ENCODE peak calls at places on chromosome 5, in nine cellular contexts. D is OCI-LY7, Y is left ventricle myocardium inferior, H is AG09309, A is psoas muscle, J is astrocyte of the spinal cord, Q is tibial nerve, Z is choroid plexus epithelial cell, M is cardiac fibroblast. X is an unnamed sample.

GRCh38 chr5:150137168-150137957 is 18.3 kb downstream of the PDGFRB start:
- DNase-seq in D (no peak), Y (no peak), H (no peak), A (no peak), J (peak), Q (no peak), Z (peak), M (no peak), X (peak)

GRCh38 chr5:93305984-93306383 is 275.0 kb downstream of the NR2F1-AS1 start:
- DNase-seq in D (no peak), Y (no peak), H (no peak), A (no peak), J (no peak), Q (no peak), Z (peak), M (peak), X (no peak)

GRCh38 chr5:36667826-36668225 is 61.4 kb downstream of the SLC1A3 start:
- DNase-seq in D (no peak), Y (no peak), H (no peak), A (no peak), J (no peak), Q (no peak), Z (no peak), M (no peak), X (no peak)

GRCh38 chr5:36442352-36442751 is 140.7 kb upstream of the RANBP3L start:
- DNase-seq in D (no peak), Y (no peak), H (no peak), A (no peak), J (no peak), Q (no peak), Z (no peak), M (no peak), X (no peak)

GRCh38 chr5:146553446-146553845 is 37.5 kb upstream of the GPR151 start:
- DNase-seq in D (no peak), Y (no peak), H (no peak), A (no peak), J (no peak), Q (no peak), Z (no peak), M (no peak), X (no peak)

GRCh38 chr5:135834639-135835529 is at the start of gene SLC25A48:
- DNase-seq in D (no peak), Y (peak), H (no peak), A (peak), J (no peak), Q (no peak), Z (no peak), M (no peak), X (no peak)

GRCh38 chr5:74667396-74667795 is 17.6 kb upstream of the HEXB start:
- DNase-seq in D (no peak), Y (no peak), H (no peak), A (no peak), J (no peak), Q (no peak), Z (peak), M (peak), X (no peak)

GRCh38 chr5:93755716-93756115 is 14.3 kb upstream of the POU5F2 start:
- DNase-seq in D (no peak), Y (no peak), H (no peak), A (no peak), J (no peak), Q (no peak), Z (no peak), M (no peak), X (no peak)

GRCh38 chr5:43780586-43780985 is 177.6 kb downstream of the NNT start:
- DNase-seq in D (no peak), Y (no peak), H (no peak), A (no peak), J (peak), Q (no peak), Z (peak), M (peak), X (peak)

GRCh38 chr5:147930759-147931158 is 24.4 kb upstream of the C5orf46 start:
- DNase-seq in D (no peak), Y (no peak), H (no peak), A (no peak), J (no peak), Q (no peak), Z (no peak), M (no peak), X (no peak)

GRCh38 chr5:2832394-2832793 is 80.9 kb upstream of the IRX2 start:
- DNase-seq in D (no peak), Y (no peak), H (no peak), A (no peak), J (no peak), Q (no peak), Z (no peak), M (no peak), X (no peak)

GRCh38 chr5:35672995-35673394 is 55.3 kb downstream of the SPEF2 start:
- DNase-seq in D (peak), Y (no peak), H (no peak), A (no peak), J (peak), Q (no peak), Z (no peak), M (no peak), X (no peak)

GRCh38 chr5:119828536-119828935 is 199.2 kb downstream of the FAM170A start:
- DNase-seq in D (no peak), Y (no peak), H (peak), A (no peak), J (no peak), Q (no peak), Z (no peak), M (no peak), X (no peak)

DNA sequence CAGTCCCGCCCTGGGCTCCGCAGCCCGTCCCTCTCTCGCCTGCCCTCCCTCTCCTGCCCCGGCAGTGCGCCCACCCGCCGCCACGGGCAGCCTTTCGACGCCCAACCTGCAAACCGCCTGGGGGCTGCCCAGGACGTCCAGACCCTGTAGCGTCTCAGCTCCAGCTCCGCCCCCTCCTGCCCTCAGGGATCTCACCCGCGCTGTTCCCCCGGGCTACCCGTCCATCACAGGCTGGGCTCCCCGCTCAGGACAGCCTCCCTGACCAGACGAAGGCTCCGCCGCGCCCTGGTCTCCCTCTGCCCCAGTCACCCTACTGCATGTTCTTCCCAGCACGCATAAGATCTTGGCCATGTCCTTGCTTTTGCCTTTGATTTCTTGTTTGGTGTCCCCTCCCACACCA is 1.4 kb downstream of the RASGEF1C start:
- DNase-seq in D (no peak), Y (no peak), H (no peak), A (no peak), J (no peak), Q (no peak), Z (no peak), M (no peak), X (no peak)
- H3K4me3 ChIP-seq in D (no peak), Y (peak), H (no peak), A (no peak), J (no peak), Q (peak), Z (no peak), M (no peak), X (no peak)

GRCh38 chr5:165457854-165458481 is 1952.5 kb downstream of the MAT2B start:
- DNase-seq in D (peak), Y (no peak), H (no peak), A (no peak), J (peak), Q (no peak), Z (peak), M (peak), X (peak)
- TF ChIP-seq CTCF in D (peak), Y (peak), H (no peak), A (no peak), J (peak), Q (no peak), Z (peak), M (peak), X (peak)

DNA sequence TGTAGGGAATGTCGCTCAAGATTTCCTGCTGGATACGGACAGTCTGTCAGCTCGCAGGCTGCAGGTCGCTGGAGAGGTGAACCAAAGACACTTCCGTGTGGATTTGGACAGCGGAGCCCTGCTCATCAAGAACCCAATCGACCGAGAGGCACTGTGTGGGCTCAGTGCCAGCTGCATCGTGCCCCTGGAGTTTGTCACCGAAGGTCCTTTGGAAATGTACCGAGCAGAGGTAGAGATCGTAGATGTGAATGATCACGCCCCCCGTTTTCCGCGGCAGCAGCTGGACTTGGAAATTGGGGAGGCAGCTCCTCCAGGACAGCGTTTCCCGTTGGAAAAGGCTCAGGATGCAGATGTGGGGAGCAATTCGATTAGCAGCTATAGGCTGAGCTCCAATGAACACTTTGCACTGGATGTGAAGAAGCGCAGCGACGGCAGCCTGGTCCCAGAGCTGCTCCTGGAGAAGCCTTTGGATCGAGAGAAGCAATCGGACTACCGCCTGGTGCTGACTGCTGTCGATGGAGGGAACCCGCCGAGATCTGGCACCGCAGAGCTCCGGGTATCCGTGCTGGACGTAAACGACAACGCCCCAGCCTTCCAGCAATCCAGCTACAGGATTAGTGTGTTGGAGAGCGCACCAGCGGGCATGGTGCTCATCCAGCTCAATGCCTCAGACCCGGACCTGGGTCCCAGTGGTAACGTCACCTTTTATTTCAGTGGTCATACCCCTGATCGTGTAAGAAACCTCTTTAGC is 650 bp downstream of the PCDHGC4 start:
- DNase-seq in D (no peak), Y (no peak), H (no peak), A (peak), J (no peak), Q (no peak), Z (no peak), M (no peak), X (no peak)
- H3K4me3 ChIP-seq in D (peak), Y (peak), H (no peak), A (peak), J (peak), Q (peak), Z (peak), M (no peak), X (peak)

GRCh38 chr5:143850050-143850713 is 38.2 kb downstream of the HMHB1 start:
- DNase-seq in D (no peak), Y (no peak), H (no peak), A (no peak), J (no peak), Q (no peak), Z (no peak), M (no peak), X (no peak)
- TF ChIP-seq CTCF in D (no peak), Y (no peak), H (no peak), A (no peak), J (no peak), Q (no peak), Z (no peak), M (no peak), X (no peak)

DNA sequence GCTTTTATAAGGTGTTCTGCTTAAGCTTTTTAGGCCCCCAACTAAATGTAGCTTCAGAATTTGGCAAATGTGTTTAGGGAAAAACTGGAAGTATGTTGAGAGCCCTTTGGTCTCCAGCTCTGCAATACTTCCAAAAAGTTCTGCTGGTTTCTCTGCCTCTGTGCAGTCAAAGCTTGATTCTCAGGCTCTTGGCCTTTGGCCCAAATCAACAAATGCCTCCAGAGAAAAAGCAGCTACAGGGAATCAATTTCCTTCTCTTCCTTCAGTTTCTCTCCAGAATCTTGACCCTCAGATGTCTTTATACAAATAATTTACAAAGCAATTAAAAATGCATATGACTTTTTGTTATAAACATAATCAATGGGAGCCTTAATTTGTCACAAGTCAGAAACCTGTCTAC is 235.7 kb downstream of the COMMD10 start:
- DNase-seq in D (no peak), Y (no peak), H (no peak), A (no peak), J (peak), Q (no peak), Z (peak), M (peak), X (peak)
- H3K4me3 ChIP-seq in D (no peak), Y (no peak), H (no peak), A (no peak), J (no peak), Q (no peak), Z (no peak), M (no peak), X (no peak)

GRCh38 chr5:140827704-140828401 is at the start of gene PCDHA6:
- DNase-seq in D (no peak), Y (no peak), H (no peak), A (no peak), J (no peak), Q (no peak), Z (peak), M (peak), X (no peak)

GRCh38 chr5:140833993-140834392 is at the start of gene PCDHA7:
- DNase-seq in D (no peak), Y (no peak), H (no peak), A (no peak), J (peak), Q (no peak), Z (no peak), M (peak), X (no peak)

GRCh38 chr5:140823475-140823874 is 2.1 kb downstream of the PCDHA5 start:
- DNase-seq in D (no peak), Y (no peak), H (no peak), A (no peak), J (no peak), Q (no peak), Z (no peak), M (no peak), X (no peak)

DNA sequence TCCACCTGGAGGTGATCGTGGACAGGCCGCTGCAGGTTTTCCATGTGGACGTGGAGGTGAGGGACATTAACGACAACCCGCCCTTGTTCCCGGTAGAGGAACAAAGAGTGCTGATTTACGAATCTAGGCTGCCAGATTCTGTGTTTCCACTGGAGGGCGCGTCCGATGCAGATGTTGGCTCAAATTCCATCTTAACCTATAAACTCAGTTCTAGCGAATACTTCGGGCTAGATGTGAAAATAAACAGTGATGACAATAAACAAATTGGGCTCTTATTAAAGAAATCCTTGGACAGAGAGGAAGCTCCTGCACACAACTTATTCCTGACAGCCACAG is 610 bp downstream of the PCDHA6 start:
- DNase-seq in D (no peak), Y (no peak), H (no peak), A (no peak), J (no peak), Q (no peak), Z (no peak), M (no peak), X (no peak)
- TF ChIP-seq CTCF in D (peak), Y (no peak), H (peak), A (no peak), J (no peak), Q (no peak), Z (no peak), M (no peak), X (no peak)

DNA sequence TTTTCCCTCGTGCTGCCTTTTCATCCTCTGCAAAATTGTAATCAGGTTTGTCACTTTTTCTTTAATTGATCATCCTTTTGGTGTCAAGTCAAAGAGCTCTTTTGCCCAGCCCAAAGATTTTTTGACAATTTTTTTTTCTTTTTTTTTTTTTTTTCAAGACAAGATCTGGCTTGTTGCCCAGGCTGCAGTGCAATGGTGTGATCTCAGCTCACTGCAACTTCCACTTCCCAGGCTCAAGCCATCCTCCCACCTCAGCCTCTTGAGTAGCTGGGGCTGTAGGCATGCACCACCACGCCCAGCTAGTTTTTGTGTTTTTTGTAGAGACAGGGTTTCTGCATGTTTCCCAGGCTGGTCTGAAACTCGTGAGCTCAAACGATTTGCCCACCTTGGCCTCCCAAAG is 36.7 kb downstream of the CDK7 start:
- DNase-seq in D (no peak), Y (no peak), H (no peak), A (no peak), J (peak), Q (no peak), Z (peak), M (peak), X (no peak)
- H3K4me3 ChIP-seq in D (no peak), Y (no peak), H (no peak), A (no peak), J (no peak), Q (no peak), Z (no peak), M (no peak), X (no peak)

DNA sequence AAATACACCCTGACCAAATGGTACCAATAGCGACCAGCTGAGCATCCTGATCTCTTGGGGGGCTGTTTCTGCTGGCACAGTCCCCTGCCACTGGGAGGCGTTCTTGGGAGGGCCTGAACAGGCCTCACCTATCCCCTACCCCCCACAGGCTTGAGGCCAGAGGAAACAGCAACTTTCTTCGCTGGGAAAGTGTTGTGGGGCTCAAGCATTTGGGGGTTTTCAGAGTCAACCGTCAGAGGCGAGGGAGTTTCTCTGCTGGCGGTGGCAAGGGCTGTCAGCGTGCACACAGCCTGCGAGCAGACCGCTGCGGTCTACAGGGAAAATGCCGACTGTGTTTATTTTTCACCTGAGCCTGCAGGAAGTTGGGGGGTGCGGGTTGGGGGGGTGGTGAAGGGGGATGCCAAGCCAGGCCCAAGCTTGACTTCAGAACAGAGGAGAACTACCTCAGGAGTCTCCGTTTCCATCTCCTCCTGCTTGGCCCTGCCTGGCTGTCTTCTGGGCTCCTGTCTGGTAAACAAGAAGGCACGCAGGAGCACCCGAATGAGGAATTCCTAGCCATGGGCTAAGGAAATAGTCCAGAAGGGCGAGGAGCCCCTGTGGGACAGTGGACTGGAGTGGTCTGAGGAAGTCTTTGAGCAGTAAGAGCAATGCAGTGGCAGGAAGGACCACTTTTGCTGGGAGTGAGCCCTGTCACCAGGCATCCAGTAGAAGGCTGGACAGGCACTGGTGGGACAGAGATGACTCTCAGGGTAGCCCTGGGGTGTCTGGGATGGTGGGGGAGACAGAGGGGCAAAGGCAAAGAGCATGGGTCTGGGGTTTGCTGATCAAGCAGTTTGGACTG is 18.1 kb downstream of the TCF7 start:
- DNase-seq in D (peak), Y (peak), H (no peak), A (no peak), J (no peak), Q (no peak), Z (no peak), M (no peak), X (no peak)
- TF ChIP-seq CTCF in D (peak), Y (no peak), H (no peak), A (no peak), J (no peak), Q (no peak), Z (peak), M (no peak), X (no peak)

DNA sequence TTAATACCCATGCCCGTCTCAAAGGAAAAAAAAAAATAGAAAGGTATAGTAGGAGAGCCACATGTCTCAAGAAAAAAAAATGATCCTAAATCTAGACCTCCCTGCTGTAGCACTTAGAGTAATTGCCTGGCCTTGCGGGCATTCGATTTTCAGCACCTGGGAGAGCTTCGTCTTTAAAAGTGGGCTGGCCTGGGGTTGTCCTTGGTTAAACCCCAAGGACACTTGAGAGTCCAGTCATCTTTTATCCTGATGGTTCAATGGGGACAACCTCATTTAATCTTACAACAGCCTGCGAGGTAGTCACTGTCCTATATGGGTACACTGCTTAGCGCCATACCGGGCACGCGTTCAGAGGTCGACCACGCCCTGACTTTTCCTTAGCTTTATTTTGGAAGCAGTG is 60.1 kb downstream of the MAT2B start:
- DNase-seq in D (no peak), Y (no peak), H (no peak), A (no peak), J (no peak), Q (no peak), Z (peak), M (peak), X (no peak)
- H3K4me3 ChIP-seq in D (no peak), Y (peak), H (peak), A (peak), J (peak), Q (peak), Z (peak), M (peak), X (peak)

X was measured in astrocyte of the cerebellum.